ENCODE peak calls at places on chromosome 4, in five cellular contexts. U is H1, W is HepG2, X is GM12878, E is K562. J is an unnamed sample.

GRCh38 chr4:71545168-71545567 is 206.3 kb downstream of the SLC4A4 start:
- DNase-seq in E (no peak), U (no peak), W (no peak), X (no peak), J (no peak)

GRCh38 chr4:54213812-54214211 is 15.3 kb upstream of the PDGFRA start:
- DNase-seq in W (no peak), U (no peak), X (no peak), E (no peak), J (no peak)

GRCh38 chr4:175702703-175703102 is 109.4 kb downstream of the GPM6A start:
- DNase-seq in E (no peak), X (no peak), U (no peak), W (no peak), J (no peak)

GRCh38 chr4:65623509-65623908 is 46.8 kb downstream of the EPHA5 start:
- DNase-seq in U (no peak), X (no peak), W (no peak), E (no peak), J (no peak)

GRCh38 chr4:6746721-6747689 is 31.0 kb downstream of the BLOC1S4 start:
- DNase-seq in W (no peak), X (no peak), U (no peak), E (no peak), J (no peak)

GRCh38 chr4:102627831-102628523 is 126.8 kb downstream of the NFKB1 start:
- DNase-seq in U (no peak), W (no peak), X (no peak), E (peak; percentile 39), J (no peak)

GRCh38 chr4:142416121-142416520 is 430.0 kb downstream of the INPP4B start:
- DNase-seq in E (no peak), W (no peak), U (no peak), X (no peak), J (no peak)

GRCh38 chr4:182745268-182745667 is 171.9 kb downstream of the DCTD start:
- DNase-seq in W (no peak), U (no peak), E (no peak), X (no peak), J (no peak)

GRCh38 chr4:164408831-164409230 is 345.1 kb upstream of the SMIM31 start:
- DNase-seq in W (no peak), X (no peak), U (no peak), E (no peak), J (no peak)

GRCh38 chr4:139791681-139792080 is 126.1 kb downstream of the MGST2 start:
- DNase-seq in E (no peak), W (no peak), X (no peak), U (no peak), J (no peak)
- TF ChIP-seq CTCF in E (no peak), W (no peak), X (no peak), U (no peak), J (no peak)

GRCh38 chr4:162793571-162793970 is 373.1 kb downstream of the NAF1 start:
- DNase-seq in E (no peak), X (no peak), U (no peak), W (no peak), J (no peak)
- TF ChIP-seq CREB1 in E (no peak), X (no peak), U (no peak), W (no peak), J (no peak)

DNA sequence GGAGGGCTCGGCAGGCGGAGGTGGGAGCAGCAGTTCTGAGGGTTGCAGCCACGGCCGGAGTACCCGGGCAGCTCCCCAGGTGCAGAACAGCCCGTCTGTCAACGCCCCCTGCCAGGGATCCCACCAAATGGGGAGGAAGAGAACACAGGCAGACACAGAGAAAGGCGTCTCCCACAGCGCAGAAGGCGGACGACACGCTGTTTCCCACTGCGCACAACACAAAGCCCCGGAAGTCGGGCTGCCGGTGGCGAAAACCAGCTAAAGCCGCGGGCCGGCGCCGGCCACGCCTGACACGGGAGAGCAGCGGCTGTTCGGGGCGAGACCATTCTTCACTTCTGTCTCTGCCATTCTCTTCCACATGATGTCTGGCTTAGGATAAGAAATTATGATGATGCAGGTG is 31.6 kb downstream of the CTBP1 start:
- DNase-seq in E (no peak), X (no peak), W (no peak), U (no peak), J (no peak)
- TF ChIP-seq ATF3 in E (no peak), X (no peak), W (no peak), U (no peak), J (no peak)

DNA sequence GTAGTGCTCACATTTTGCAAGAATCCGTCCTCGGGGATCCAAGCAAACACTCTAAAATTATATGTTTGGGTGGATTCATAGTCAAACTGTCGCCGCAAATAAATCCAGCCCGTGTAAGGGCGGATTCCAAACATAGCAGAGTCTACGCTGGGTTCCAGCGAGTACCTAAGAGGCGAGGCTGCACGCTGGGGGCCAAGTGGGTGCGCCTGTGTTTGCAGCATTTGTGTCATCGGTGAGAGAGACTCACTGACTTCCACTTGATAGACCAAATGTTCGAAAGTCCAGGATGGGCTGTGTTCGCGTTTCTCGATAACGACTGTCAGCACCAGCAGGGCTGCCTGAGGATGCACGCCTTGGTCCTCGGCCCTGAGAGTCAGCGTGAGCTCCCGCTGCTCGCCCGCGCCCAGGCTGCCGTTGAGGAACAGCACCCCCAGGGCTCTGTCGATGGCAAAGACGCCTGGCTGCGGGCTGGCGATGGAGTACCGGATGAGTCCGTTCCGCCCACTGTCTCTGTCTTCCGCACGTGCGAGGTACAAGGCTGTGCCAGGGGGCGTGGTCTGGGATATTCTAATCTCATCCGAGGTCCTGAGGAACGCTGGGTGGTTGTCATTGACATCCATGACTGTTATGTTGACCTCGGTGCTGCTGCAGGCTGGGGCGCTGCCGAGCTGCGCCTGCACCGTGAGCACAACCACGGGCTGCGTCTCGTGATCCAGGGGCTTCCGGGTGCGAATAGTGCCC is 158.7 kb downstream of the DCHS2 start:
- DNase-seq in E (no peak), W (no peak), X (peak; percentile 11), U (peak; percentile 57), J (peak; percentile 69)
- TF ChIP-seq CTCF in E (no peak), W (no peak), X (peak; percentile 26), U (peak; percentile 16), J (no peak)